ENCODE peak calls at places on chromosome 15, in six cellular contexts. C is myocyte, D is GM19239, Z is DMS53, X is neuronal stem cell, A is endothelial cell. Y is an unnamed sample.

GRCh38 chr15:98506172-98506571 is 142.2 kb upstream of the IGF1R start:
- DNase-seq in Z (no peak), C (no peak), X (no peak), D (no peak), A (no peak), Y (no peak)

GRCh38 chr15:94526071-94526689 is 294.8 kb downstream of the MCTP2 start:
- DNase-seq in C (no peak), Z (peak), X (no peak), D (no peak), A (peak), Y (peak)

GRCh38 chr15:99592135-99592845 is 26.5 kb downstream of the MEF2A start:
- DNase-seq in A (no peak), Z (no peak), X (no peak), C (no peak), D (no peak), Y (no peak)

GRCh38 chr15:61871926-61872522 is 188.2 kb downstream of the VPS13C start:
- DNase-seq in X (no peak), A (no peak), C (peak), Z (peak), D (no peak), Y (no peak)

GRCh38 chr15:62068071-62068786 is 1.5 kb downstream of the C2CD4A start:
- DNase-seq in A (peak), C (peak), X (peak), D (no peak), Z (peak), Y (no peak)

GRCh38 chr15:48940508-48940907 is 23.2 kb downstream of the SHC4 start:
- DNase-seq in A (no peak), X (no peak), Z (peak), C (peak), D (no peak), Y (no peak)

GRCh38 chr15:65223996-65224395 is 12.7 kb upstream of the CILP start:
- DNase-seq in A (no peak), D (no peak), X (no peak), Z (no peak), C (no peak), Y (no peak)

GRCh38 chr15:88647362-88648105 is 8.7 kb downstream of the ISG20 start:
- DNase-seq in C (no peak), A (no peak), Z (no peak), X (no peak), D (no peak), Y (no peak)

GRCh38 chr15:31081568-31082250 is 19.8 kb downstream of the TRPM1 start:
- DNase-seq in D (no peak), C (no peak), Z (peak), A (no peak), X (no peak), Y (no peak)

GRCh38 chr15:96699871-96700401 is 369.4 kb downstream of the NR2F2 start:
- DNase-seq in A (no peak), C (no peak), Z (no peak), D (no peak), X (no peak), Y (peak)

GRCh38 chr15:77421370-77421700 is 647 bp downstream of the HMG20A start:
- DNase-seq in X (no peak), C (no peak), Z (peak), D (no peak), A (peak), Y (no peak)

GRCh38 chr15:67472957-67473356 is 48.0 kb upstream of the C15orf61 start:
- DNase-seq in A (no peak), C (no peak), D (no peak), Z (no peak), X (no peak), Y (no peak)

GRCh38 chr15:66570327-66570726 is 4.5 kb upstream of the LCTL start:
- DNase-seq in A (no peak), C (no peak), D (no peak), Z (no peak), X (no peak), Y (no peak)

GRCh38 chr15:73049564-73050215 is 2.6 kb upstream of the NEO1 start:
- DNase-seq in A (no peak), C (no peak), D (no peak), Z (no peak), X (no peak), Y (no peak)

GRCh38 chr15:83288381-83288801 is 3.9 kb upstream of the BNC1 start:
- DNase-seq in X (no peak), Z (no peak), A (no peak), D (no peak), C (no peak), Y (no peak)